ENCODE peak calls at places on chromosome 11, in four cellular contexts. T, D, P and A are unnamed samples.
A peak's percentile ranks its signal among the peaks of the same experiment; 100 is the strongest.

GRCh38 chr11:9601041-9601875 is 27.8 kb downstream of the WEE1 start:
- DNase-seq in D (no peak), T (peak; percentile 95), P (no peak), A (no peak)

GRCh38 chr11:126216526-126217305 is 5.1 kb downstream of the FAM118B start:
- DNase-seq in P (no peak), D (no peak), T (no peak), A (no peak)

GRCh38 chr11:8095831-8096522 is 15.0 kb downstream of the TUB start:
- DNase-seq in T (no peak), D (no peak), P (no peak), A (no peak)

GRCh38 chr11:110878513-110878912 is 166.3 kb upstream of the ARHGAP20 start:
- DNase-seq in T (no peak), P (no peak), D (no peak), A (no peak)

GRCh38 chr11:22221143-22221542 is 28.3 kb downstream of the ANO5 start:
- DNase-seq in P (no peak), D (no peak), T (no peak), A (no peak)

GRCh38 chr11:75523811-75524401 is 1.8 kb downstream of the GDPD5 start:
- DNase-seq in P (no peak), T (no peak), D (peak; percentile 87), A (no peak)

GRCh38 chr11:61711493-61711892 is 31.3 kb downstream of the DAGLA start:
- DNase-seq in T (no peak), P (no peak), D (no peak), A (no peak)

GRCh38 chr11:88414385-88414861 is 76.9 kb upstream of the CTSC start:
- DNase-seq in D (no peak), T (no peak), P (peak; percentile 31), A (no peak)

DNA sequence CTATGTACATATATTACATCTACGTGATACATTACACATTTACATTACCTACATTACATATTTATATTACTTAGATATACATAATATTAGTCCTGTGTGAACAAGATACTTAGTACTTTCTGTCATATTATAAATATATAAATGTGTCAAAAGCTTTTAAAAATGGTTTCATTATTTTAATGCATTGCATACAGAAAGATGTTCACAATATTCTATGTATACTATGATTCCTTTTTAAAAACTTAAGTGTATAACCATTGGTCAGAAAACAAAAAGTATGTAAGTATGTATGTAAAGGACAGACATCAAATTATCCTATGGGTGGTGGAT is 647 bp upstream of the ZW10 start:
- DNase-seq in P (no peak), D (no peak), T (no peak), A (no peak)
- H3K27ac ChIP-seq in P (no peak overlapping the region), D (peak overlapping the region; percentile 77), T (no peak overlapping the region), A (peak overlapping the region; percentile 94)

DNA sequence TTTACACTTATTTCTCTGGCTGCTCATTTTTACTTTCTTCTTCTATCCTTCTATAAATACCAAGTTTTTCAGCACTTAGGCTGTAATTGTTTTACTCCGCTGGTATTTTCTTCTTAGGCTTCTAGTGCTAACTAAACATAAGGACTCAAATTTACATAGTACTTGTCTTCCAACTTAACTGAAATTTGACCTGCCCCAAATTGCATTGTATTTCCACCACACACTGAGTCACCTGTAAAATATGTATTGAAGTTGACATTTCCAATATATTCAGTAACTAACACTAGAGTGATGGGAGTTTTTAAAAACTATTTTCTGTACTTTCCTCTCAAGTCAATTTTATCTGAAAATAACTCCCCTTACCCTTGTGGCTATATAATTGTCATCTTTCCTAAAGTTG is 1794.1 kb upstream of the RAG2 start:
- DNase-seq in T (no peak), D (no peak), P (no peak), A (no peak)
- TF ChIP-seq CHD4 in T (no peak), D (no peak), P (no peak), A (no peak)

GRCh38 chr11:76579752-76580151 is 90.8 kb downstream of the LRRC32 start:
- DNase-seq in D (no peak), P (no peak), T (no peak), A (no peak)

GRCh38 chr11:76577921-76578654 is 92.5 kb downstream of the LRRC32 start:
- DNase-seq in D (no peak), P (no peak), T (no peak), A (no peak)

GRCh38 chr11:76577199-76577920 is 93.2 kb downstream of the LRRC32 start:
- DNase-seq in P (no peak), T (no peak), D (no peak), A (peak; percentile 58)

GRCh38 chr11:76578655-76579046 is 91.9 kb downstream of the LRRC32 start:
- DNase-seq in T (no peak), P (no peak), D (no peak), A (no peak)

DNA sequence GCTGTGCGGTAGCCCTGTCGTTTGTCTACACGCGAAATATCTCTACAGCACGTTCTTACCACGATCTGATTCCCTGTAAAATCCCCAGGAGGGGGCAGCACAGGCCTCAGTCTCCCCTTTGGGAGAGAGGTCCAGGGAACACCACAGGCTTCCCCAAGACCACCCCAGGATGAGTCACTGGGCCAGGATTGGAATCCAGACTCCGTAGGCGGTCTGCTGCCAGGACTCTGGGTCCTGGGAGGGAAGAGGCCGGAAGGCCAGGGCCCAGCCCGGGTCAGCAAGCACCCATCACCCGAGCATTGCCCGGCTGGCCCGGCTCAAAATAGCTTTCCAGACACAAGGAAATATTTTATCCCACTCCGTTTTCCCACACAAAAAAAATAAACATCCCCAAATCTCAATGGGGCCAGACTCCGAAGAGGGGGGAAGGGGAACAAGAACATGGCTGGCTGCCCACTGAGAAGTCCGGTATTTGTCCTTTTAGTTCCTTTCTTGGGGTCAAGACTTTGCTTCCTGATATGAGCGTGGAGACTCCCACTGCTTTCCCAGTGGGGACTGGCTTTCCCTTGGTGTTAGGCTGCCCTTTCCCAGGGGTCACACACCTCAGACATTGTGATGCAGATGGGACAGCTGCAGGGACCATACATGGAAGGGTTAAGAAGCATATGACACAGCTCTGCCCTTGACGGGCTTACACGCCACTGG is 91.3 kb downstream of the LRRC32 start:
- DNase-seq in T (no peak), D (no peak), P (no peak), A (no peak)
- H3K27ac ChIP-seq in T (no peak overlapping the region), D (no peak overlapping the region), P (no peak overlapping the region), A (no peak overlapping the region)

DNA sequence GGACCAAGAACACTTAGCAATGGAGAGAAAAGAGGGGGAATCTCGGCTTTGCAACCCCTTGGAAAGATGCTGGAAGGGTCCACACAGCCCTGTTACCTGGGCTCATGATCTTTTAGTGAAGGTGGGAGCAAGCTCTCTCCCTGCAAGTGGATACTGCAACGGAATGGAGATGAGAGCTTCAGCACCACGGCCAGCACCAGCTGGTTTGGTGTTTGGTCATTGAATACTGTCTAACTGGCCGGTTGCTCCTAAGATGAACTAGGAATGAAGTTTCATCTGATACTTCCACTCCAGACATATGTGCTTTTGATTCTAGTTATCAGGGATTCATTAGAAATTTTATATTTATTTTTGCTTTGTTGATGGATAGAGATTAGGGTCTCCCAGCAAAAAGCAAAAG is 16.3 kb downstream of the HTR3A start:
- DNase-seq in P (peak; percentile 35), D (peak; percentile 6), T (no peak), A (no peak)
- TF ChIP-seq CHD4 in P (no peak), D (no peak), T (no peak), A (no peak)

GRCh38 chr11:71442123-71442522 is 6.1 kb downstream of the DHCR7 start:
- DNase-seq in P (no peak), D (no peak), T (no peak), A (no peak)

GRCh38 chr11:71442880-71443279 is 5.3 kb downstream of the DHCR7 start:
- DNase-seq in P (no peak), D (no peak), T (no peak), A (no peak)

GRCh38 chr11:71446150-71446549 is 2.0 kb downstream of the DHCR7 start:
- DNase-seq in T (no peak), D (no peak), P (no peak), A (no peak)

GRCh38 chr11:71444811-71445210 is 3.4 kb downstream of the DHCR7 start:
- DNase-seq in T (no peak), D (no peak), P (no peak), A (no peak)

GRCh38 chr11:71443736-71444410 is 4.3 kb downstream of the DHCR7 start:
- DNase-seq in P (no peak), T (no peak), D (no peak), A (no peak)
- H3K27ac ChIP-seq in P (no peak overlapping the region), T (no peak overlapping the region), D (no peak overlapping the region), A (no peak overlapping the region)

DNA sequence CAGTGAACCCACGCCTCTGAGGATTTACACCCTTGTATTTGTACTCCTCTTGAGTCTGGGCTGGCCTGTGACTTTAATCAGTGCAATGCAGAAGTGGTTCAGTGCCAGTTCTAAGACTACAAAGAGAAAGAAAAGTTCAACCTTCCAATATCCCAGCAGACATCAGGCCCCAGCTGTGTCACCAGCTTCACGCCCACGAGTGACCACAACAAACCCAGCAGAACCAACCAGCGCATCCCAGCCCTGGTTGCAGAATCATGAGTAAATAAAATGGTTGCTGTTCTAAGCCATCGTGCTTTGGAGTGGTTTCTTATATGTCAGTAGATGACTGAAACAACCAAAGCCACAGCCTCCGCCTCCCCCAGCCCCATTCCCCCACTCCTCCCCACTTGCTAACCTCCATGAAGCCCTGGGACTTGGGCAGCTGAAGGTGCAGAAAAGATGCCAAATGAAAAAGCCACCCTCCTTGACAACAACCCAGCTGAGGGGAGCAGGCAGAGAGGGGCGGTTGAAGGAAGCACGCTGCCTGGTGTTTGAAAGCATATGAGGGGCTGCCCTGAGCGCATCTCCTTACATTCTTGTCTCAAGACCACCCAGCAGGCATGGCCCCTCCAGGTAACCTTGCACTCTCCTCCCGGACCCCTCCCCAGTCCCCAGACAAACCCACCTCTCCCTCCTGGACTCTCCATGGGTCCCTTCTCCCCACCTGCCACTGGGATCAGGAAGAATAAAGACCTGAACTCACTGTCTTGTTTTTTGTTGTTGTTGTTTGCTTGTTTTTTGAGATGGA is 20.9 kb downstream of the TSKU start:
- DNase-seq in T (no peak), P (no peak), D (no peak), A (peak; percentile 5)
- TF ChIP-seq CHD4 in T (no peak), P (no peak), D (no peak), A (no peak)

DNA sequence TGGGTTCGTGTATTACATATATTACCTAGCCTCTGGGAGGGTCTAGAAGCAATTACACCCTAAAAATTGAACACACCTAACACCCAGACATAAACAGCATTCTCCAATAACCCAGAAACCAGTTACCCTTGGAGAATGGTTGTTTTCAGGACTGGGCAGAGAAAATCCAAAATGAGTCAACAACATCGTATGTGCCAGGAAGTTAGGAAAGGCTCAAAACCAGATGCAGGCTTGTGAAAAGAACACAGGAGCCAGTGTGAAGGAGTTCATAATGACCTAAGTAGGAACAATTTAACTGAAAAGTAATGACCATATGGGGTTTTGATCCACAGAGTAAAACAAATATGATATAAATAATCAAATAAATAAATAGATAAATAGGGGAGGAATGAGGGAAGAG is 5.1 kb upstream of the CLPB start:
- DNase-seq in T (no peak), P (no peak), D (no peak), A (no peak)
- H3K27ac ChIP-seq in T (no peak overlapping the region), P (no peak overlapping the region), D (no peak overlapping the region), A (no peak overlapping the region)